ENCODE peak calls at places on chromosomes 11 and 22, in seven cellular contexts. D is AG09309, K is astrocyte, U is cardiac fibroblast, B is kidney epithelial cell, Z is mesothelial cell of epicardium, Q is fibroblast of pulmonary artery. J is an unnamed sample.

GRCh38 chr11:131809203-131809948 is 439.0 kb downstream of the NTM start:
- DNase-seq in D (no peak), K (no peak), U (no peak), B (no peak), Z (no peak), Q (peak), J (no peak)

GRCh38 chr11:33262016-33262638 is 4.9 kb downstream of the HIPK3 start:
- DNase-seq in D (no peak), K (peak), U (no peak), B (no peak), Z (no peak), Q (peak), J (no peak)

GRCh38 chr11:115207166-115207591 is 297.0 kb downstream of the CADM1 start:
- DNase-seq in D (no peak), K (no peak), U (no peak), B (no peak), Z (no peak), Q (no peak), J (no peak)

GRCh38 chr11:2202071-2202899 is 30.7 kb upstream of the TH start:
- DNase-seq in D (no peak), K (no peak), U (no peak), B (no peak), Z (no peak), Q (no peak), J (no peak)

GRCh38 chr11:15035283-15035682 is 38.1 kb upstream of the CALCB start:
- DNase-seq in D (no peak), K (no peak), U (no peak), B (no peak), Z (no peak), Q (no peak), J (no peak)

GRCh38 chr11:65417702-65418430 is 4.7 kb upstream of the NEAT1 start:
- DNase-seq in D (no peak), K (no peak), U (peak), B (no peak), Z (no peak), Q (peak), J (peak)

GRCh38 chr11:95661159-95661558 is 128.4 kb downstream of the FAM76B start:
- DNase-seq in D (no peak), K (no peak), U (no peak), B (no peak), Z (no peak), Q (no peak), J (no peak)

GRCh38 chr11:105621985-105622384 is 12.1 kb downstream of the GRIA4 start:
- DNase-seq in D (no peak), K (no peak), U (no peak), B (no peak), Z (no peak), Q (no peak), J (no peak)

GRCh38 chr22:19868333-19868732 is 13.7 kb upstream of the GNB1L start:
- DNase-seq in D (no peak), K (no peak), U (no peak), B (no peak), Z (no peak), Q (no peak), J (no peak)
- TF ChIP-seq CTCF in D (no peak), K (no peak), U (no peak), B (no peak), Z (no peak), Q (no peak), J (no peak)

GRCh38 chr11:41175304-41175972 is 284.0 kb downstream of the LRRC4C start:
- DNase-seq in D (no peak), K (no peak), U (no peak), B (no peak), Z (no peak), Q (no peak), J (no peak)
- TF ChIP-seq CTCF in D (no peak), K (no peak), U (no peak), B (no peak), Z (no peak), Q (no peak), J (no peak)

DNA sequence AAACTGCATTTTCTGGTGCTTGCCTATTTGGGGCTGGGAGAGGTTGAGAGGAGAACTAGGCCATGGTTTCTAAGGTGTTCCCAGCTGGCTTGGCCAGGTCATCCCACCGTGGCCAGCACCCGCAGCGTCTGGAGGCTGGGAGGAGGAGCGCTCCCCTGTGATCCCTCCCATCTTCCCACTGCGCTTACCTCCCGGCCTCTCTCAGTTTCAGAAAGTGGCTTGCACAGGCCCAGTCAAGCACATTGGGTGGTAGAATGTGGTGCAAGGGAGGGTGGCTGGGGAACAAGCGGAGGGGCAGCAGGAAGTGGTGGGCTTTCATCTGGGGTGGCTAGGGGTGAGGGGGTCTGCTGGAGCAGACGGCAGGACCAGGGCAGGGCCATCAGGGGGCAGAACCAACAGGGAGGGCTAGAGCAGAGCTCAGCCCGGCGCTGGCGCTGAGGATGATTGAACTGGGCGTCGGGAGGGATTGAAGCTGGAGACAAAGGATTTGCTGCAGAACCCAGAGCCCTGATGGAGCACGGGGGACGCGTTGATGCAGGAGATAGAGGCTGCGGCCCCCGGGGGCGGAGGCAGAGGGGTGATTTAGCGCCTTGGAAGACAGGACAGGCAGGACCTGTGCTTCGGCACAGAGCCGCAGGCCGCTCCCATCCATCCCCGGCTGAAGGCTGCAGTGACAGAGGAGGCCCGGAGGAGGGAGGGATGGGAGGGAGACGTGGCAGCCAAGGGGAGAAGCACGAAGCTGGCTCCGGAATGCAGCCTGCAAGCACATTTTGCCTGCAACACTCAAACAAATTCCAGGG is 76.0 kb downstream of the TRIM29 start:
- DNase-seq in D (no peak), K (peak), U (no peak), B (no peak), Z (peak), Q (no peak), J (no peak)
- TF ChIP-seq CTCF in D (no peak), K (no peak), U (no peak), B (no peak), Z (peak), Q (no peak), J (no peak)

DNA sequence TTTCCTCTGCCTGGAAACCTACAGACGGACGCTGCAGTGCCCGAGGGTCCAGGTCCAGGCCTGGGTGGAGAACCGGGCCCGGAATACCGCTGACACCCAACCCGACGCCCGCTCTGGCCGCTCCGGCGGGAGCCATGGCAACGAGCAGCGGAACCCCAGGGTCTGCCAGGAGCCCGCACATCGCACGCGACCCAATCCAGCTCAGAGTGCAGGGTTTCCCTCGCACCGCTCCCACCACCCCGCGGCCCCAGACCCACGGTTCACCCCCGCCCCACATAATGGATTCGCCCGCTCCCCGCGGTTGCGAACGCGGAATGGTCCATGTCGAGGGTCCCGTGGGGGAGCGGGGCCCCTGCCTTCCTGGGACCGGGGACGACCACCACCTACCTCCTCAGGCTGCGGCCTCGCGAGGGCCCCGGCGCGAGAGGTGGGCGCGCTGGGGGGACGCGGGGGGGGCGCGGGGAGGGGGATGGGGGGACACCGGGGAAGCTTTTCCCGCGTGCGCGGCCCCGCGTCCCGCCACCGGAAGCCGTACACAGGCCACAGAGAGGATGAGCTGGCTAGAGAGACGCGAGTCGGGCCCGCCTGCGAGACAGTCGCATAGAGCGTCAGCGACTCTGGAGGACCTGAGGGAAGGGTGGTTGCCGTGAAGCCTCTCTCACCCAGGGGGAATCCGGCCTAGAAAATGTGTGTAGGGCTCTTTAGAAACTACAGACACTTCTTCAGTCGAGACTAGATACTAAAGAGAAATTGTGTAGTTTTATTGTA is at the start of gene SSRP1:
- DNase-seq in D (no peak), K (peak), U (peak), B (no peak), Z (peak), Q (peak), J (peak)
- TF ChIP-seq CTCF in D (no peak), K (no peak), U (no peak), B (no peak), Z (no peak), Q (no peak), J (no peak)

DNA sequence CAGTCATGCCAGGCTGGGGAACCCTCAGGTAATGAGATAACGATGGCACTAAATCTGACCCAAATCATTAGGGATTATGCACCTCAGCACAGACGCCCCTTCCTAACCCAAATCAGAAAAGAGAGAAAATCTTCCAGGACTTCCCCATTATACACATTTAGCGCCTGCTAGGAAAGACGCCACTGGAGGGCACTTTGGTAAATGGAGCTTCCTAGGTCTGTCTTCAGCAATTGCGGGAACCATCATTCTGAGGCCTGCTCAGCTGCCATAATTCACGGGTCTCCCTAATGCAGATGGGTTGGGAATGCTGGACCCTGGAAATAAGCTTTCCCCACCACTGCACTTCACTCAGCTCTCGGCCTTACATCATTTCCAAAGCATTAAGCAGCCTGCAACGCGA is 86.2 kb upstream of the OPCML start:
- DNase-seq in D (no peak), K (no peak), U (no peak), B (no peak), Z (no peak), Q (no peak), J (no peak)
- TF ChIP-seq CTCF in D (no peak), K (no peak), U (no peak), B (no peak), Z (no peak), Q (no peak), J (no peak)

GRCh38 chr11:81237139-81237538 is 1496.5 kb downstream of the FAM181B start:
- DNase-seq in D (no peak), K (peak), U (peak), B (no peak), Z (no peak), Q (peak), J (no peak)
- TF ChIP-seq CTCF in D (no peak), K (peak), U (no peak), B (peak), Z (peak), Q (peak), J (peak)

J was measured in tibial artery.